ENCODE peak calls at places on chromosome 12, in five cellular contexts. V is endothelial cell, Y is AG10803, O is kidney tubule cell, R is T-helper 17 cell. G is an unnamed sample.

GRCh38 chr12:54663603-54664002 is 15.4 kb upstream of the DCD start:
- DNase-seq in R (no peak), O (no peak), V (no peak), Y (no peak), G (no peak)

GRCh38 chr12:11687538-11687937 is 38.1 kb downstream of the ETV6 start:
- DNase-seq in Y (no peak), R (no peak), O (no peak), V (no peak), G (no peak)

GRCh38 chr12:49959570-49960473 is 1.9 kb upstream of the AQP5 start:
- DNase-seq in R (no peak), V (peak), Y (peak), O (peak), G (no peak)

GRCh38 chr12:107574691-107575090 is 110.9 kb upstream of the PWP1 start:
- DNase-seq in R (no peak), O (no peak), Y (no peak), V (no peak), G (no peak)

GRCh38 chr12:70077441-70077840 is 165.8 kb upstream of the CNOT2 start:
- DNase-seq in R (no peak), O (no peak), V (no peak), Y (no peak), G (no peak)

GRCh38 chr12:77060136-77060882 is 5.1 kb downstream of the E2F7 start:
- DNase-seq in V (no peak), O (no peak), Y (no peak), R (no peak), G (no peak)

GRCh38 chr12:52645120-52645761 is 6.8 kb downstream of the KRT2 start:
- DNase-seq in V (no peak), O (no peak), Y (no peak), R (no peak), G (no peak)

GRCh38 chr12:123801573-123802178 is 39.6 kb downstream of the DNAH10 start:
- DNase-seq in R (no peak), O (peak), Y (peak), V (no peak), G (no peak)

GRCh38 chr12:13534645-13535398 is 338.3 kb downstream of the EMP1 start:
- DNase-seq in V (peak), O (peak), Y (peak), R (peak), G (peak)

GRCh38 chr12:127191124-127191523 is 1075.8 kb upstream of the TMEM132C start:
- DNase-seq in Y (peak), R (no peak), O (peak), V (no peak), G (no peak)

GRCh38 chr12:8844665-8845064 is 22.2 kb downstream of the A2ML1 start:
- DNase-seq in V (no peak), O (no peak), Y (no peak), R (no peak), G (no peak)

GRCh38 chr12:49954863-49955830 is 4.6 kb downstream of the AQP2 start:
- DNase-seq in O (no peak), V (no peak), R (no peak), Y (no peak), G (no peak)

GRCh38 chr12:29797565-29798360 is 14.0 kb upstream of the TMTC1 start:
- DNase-seq in R (no peak), O (no peak), Y (no peak), V (no peak), G (no peak)

GRCh38 chr12:51388826-51389225 is 2.4 kb downstream of the GALNT6 start:
- DNase-seq in O (no peak), Y (no peak), V (no peak), R (no peak), G (no peak)

GRCh38 chr12:22525426-22525825 is 18.9 kb downstream of the C2CD5 start:
- DNase-seq in Y (peak), O (no peak), V (no peak), R (no peak), G (no peak)

GRCh38 chr12:3141339-3142321 is 64.5 kb downstream of the TSPAN9 start:
- DNase-seq in Y (no peak), V (no peak), O (no peak), R (no peak), G (no peak)

GRCh38 chr12:10304161-10304574 is 3.5 kb upstream of the KLRD1 start:
- DNase-seq in R (no peak), V (no peak), Y (peak), O (peak), G (peak)

GRCh38 chr12:123062682-123063426 is 82.4 kb downstream of the ARL6IP4 start:
- DNase-seq in Y (peak), R (no peak), O (peak), V (no peak), G (peak)

GRCh38 chr12:83143937-83144336 is 457.2 kb downstream of the TMTC2 start:
- DNase-seq in V (no peak), Y (no peak), R (no peak), O (no peak), G (no peak)

GRCh38 chr12:122888232-122888752 is 7.6 kb downstream of the VPS37B start:
- DNase-seq in R (peak), V (no peak), Y (peak), O (peak), G (no peak)

GRCh38 chr12:47651368-47652254 is 54.2 kb downstream of the RPAP3 start:
- DNase-seq in R (peak), Y (peak), O (peak), V (peak), G (no peak)

GRCh38 chr12:69304284-69304683 is 43.9 kb upstream of the LYZ start:
- DNase-seq in V (no peak), Y (no peak), R (no peak), O (no peak), G (no peak)

GRCh38 chr12:57766464-57767311 is at the start of gene CYP27B1:
- DNase-seq in O (peak), V (no peak), R (no peak), Y (no peak), G (no peak)

GRCh38 chr12:29534935-29535334 is 37.4 kb upstream of the OVCH1 start:
- DNase-seq in V (no peak), R (no peak), Y (no peak), O (no peak), G (no peak)

GRCh38 chr12:10354502-10354901 is 35.3 kb downstream of the KLRK1 start:
- DNase-seq in R (no peak), V (no peak), O (peak), Y (no peak), G (peak)

GRCh38 chr12:26124491-26125450 is at the start of gene BHLHE41:
- DNase-seq in R (no peak), O (peak), V (peak), Y (peak), G (peak)

GRCh38 chr12:96026331-96026730 is 9.1 kb downstream of the LTA4H start:
- DNase-seq in R (no peak), O (no peak), V (no peak), Y (no peak), G (no peak)

GRCh38 chr12:123396954-123397353 is 13.0 kb downstream of the KMT5A start:
- DNase-seq in R (no peak), V (no peak), O (no peak), Y (no peak), G (no peak)

GRCh38 chr12:58496411-58496810 is 423.9 kb downstream of the LRIG3 start:
- DNase-seq in Y (peak), O (peak), V (no peak), R (no peak), G (peak)

GRCh38 chr12:123973552-123974341 is 732 bp downstream of the ZNF664 start:
- DNase-seq in V (peak), O (peak), Y (peak), R (peak), G (no peak)

G was measured in T1000.